ENCODE peak calls at places on chromosomes 3 and 15, in ten cellular contexts. W, K, N, C, D, S, V, F, M and B are unnamed samples.
A peak's percentile ranks its signal among the peaks of the same experiment; 100 is the strongest.

GRCh38 chr3:179750720-179751328 is 98.0 kb downstream of the USP13 start:
- DNase-seq in D (peak; percentile 46), V (no peak), W (no peak), N (peak; percentile 14), C (peak; percentile 18), F (no peak), M (no peak), S (no peak), K (no peak), B (no peak)

GRCh38 chr3:187368251-187368733 is at the start of gene RTP4:
- DNase-seq in C (no peak), W (peak; percentile 82), V (no peak), D (no peak), M (peak; percentile 74), F (no peak), S (no peak), K (no peak), N (peak; percentile 33), B (no peak)

GRCh38 chr15:62739507-62739906 is 303.0 kb upstream of the TPM1 start:
- DNase-seq in K (no peak), D (no peak), N (peak; percentile 42), V (no peak), S (no peak), C (no peak), M (no peak), W (no peak), F (no peak), B (no peak)

GRCh38 chr15:101115318-101115886 is 136.4 kb downstream of the CHSY1 start:
- DNase-seq in S (no peak), V (no peak), W (no peak), C (no peak), M (no peak), F (no peak), N (no peak), K (no peak), D (no peak), B (peak; percentile 34)

GRCh38 chr3:46663611-46664135 is 29.8 kb downstream of the ALS2CL start:
- DNase-seq in M (peak; percentile 21), F (no peak), D (peak; percentile 53), K (peak; percentile 59), C (peak; percentile 19), V (no peak), N (no peak), S (peak; percentile 53), W (no peak), B (peak; percentile 33)

GRCh38 chr3:41267975-41268640 is 68.8 kb downstream of the CTNNB1 start:
- DNase-seq in S (no peak), C (no peak), N (peak; percentile 93), F (no peak), D (no peak), W (no peak), V (peak; percentile 82), K (no peak), M (no peak), B (no peak)

GRCh38 chr3:15983232-15983631 is 185.5 kb upstream of the ANKRD28 start:
- DNase-seq in S (no peak), V (peak; percentile 67), K (no peak), F (no peak), C (no peak), W (no peak), M (no peak), D (no peak), N (peak; percentile 95), B (no peak)

GRCh38 chr3:179432021-179432420 is 19.2 kb downstream of the GNB4 start:
- DNase-seq in D (no peak), M (no peak), V (no peak), W (peak; percentile 40), N (no peak), C (no peak), F (no peak), K (no peak), S (no peak), B (no peak)

GRCh38 chr3:32685604-32686185 is 707 bp downstream of the CNOT10 start:
- DNase-seq in N (no peak), W (no peak), D (no peak), K (no peak), F (no peak), C (no peak), M (peak; percentile 41), V (no peak), S (no peak), B (no peak)

GRCh38 chr3:107524214-107525100 is 1.7 kb downstream of the BBX start:
- DNase-seq in N (peak; percentile 45), V (no peak), D (peak; percentile 76), K (peak; percentile 77), S (peak; percentile 51), M (peak; percentile 68), W (no peak), C (peak; percentile 70), F (peak; percentile 31), B (peak; percentile 67)

DNA sequence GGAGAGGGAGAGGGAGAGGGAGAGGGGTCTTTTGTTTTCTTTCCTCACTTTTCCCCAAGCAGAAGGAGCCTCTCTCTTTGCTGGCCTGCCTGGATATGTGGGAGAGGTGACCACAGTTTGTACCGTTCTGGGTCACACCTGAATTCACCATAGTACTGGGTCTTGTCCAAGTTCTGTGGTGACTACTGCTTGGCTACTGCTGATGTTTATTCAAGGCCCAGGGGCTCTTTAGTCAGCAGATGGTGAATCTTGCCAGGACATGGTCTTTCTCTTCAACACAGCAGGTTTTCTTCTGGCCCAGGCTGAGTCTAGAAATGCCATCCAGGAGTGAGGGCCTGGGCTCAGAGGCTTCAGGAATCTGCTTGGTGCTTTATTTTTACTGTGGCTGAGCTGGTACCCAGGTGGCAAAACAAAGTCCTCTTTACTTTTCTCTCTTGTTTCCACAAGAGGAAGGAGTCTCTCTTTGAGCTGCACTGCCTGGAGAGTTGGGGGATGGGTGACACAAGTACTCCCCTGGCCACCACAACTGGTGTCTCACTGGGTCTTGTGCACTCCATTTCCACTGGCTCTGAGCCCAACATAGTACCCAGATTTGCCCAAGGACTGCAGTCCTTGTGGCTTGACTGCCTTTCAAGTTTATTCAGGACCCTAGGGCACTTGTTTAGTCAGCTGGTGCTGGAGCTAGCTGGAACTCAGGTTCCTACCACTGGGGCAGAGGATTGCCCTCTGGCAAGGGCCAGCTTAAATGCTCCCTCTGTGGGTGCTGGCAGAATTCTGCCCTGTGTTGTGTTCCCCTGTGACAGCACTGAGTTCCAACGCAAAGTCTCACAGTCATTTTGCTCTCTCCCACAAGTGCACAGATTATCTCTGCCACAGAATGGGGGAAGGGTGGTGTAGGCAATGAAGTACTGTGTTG is 16.8 kb upstream of the CCNDBP1 start:
- DNase-seq in D (no peak), M (no peak), F (no peak), W (no peak), C (no peak), N (no peak), V (no peak), S (no peak), K (no peak), B (no peak)
- TF ChIP-seq CTCF in D (no peak), M (no peak), F (no peak), W (no peak), C (no peak), N (no peak), V (no peak), S (no peak), K (no peak), B (no peak)

DNA sequence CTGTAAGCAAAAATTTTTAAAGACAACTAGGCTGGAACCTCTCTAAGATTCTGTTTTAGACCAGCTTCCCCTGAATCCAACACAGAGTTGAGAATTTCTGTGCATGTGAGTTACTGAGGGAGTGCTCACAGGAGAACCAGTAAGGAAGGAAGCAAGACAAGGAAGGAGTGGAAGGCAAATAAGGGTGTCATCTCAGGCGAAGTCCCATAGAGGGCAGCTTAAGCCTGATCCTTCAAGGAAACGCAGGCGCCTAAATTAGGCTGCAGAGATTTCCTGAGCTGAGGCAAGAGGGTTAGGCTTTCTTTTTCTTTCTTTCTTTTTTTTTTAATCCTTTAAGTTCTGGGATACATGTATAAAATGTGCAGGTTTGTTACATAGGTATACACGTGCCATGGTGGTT is 36.2 kb upstream of the COL6A6 start:
- DNase-seq in N (no peak), F (peak; percentile 3), M (no peak), V (peak; percentile 12), S (peak; percentile 61), W (no peak), C (peak; percentile 26), K (no peak), D (peak; percentile 75), B (peak; percentile 15)
- TF ChIP-seq CTCF in N (peak; percentile 47), F (peak; percentile 59), M (no peak), V (peak; percentile 6), S (peak; percentile 72), W (peak; percentile 5), C (peak; percentile 38), K (no peak), D (peak; percentile 63), B (peak; percentile 46)

DNA sequence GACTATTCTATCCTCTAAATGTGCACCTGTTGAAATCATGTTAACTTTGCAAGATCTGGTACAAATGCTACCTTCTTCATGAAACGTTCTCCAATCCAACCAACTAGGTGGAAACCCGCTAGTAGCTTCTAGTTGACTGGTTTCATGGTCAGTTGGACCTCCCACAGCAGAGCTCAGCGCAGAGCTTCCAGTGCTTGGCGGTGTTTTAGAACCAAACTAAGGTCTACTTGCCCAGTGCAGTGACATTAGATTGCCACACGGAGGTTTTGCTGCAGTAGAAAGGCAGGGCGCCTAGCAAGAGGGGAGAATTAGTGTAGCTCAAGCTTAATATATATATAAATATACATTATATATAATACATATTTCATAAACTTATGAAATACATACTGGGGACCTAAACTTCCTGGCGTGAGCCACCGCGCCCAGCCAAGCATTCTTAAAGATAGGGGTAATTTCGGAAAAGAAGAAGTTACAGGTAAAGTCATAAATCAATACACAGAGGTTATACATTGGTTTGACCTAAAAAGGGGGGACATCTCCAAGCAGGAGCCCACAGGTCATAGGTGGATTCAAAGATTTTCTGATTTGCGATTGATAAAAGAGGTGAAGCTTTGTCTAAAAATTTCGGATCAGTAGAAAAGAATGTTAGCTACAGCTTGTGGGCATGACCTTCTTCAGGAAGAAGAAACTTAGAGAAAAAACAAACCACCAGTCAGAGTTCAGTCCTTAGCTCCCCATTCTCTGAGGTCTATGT is 2.0 kb upstream of the OXSR1 start:
- DNase-seq in V (no peak), C (no peak), M (no peak), W (no peak), K (no peak), F (no peak), D (peak; percentile 32), N (no peak), S (peak; percentile 37), B (no peak)
- TF ChIP-seq CTCF in V (no peak), C (no peak), M (no peak), W (no peak), K (peak; percentile 10), F (peak; percentile 23), D (peak; percentile 9), N (no peak), S (peak; percentile 38), B (no peak)

GRCh38 chr3:113169876-113170452 is 41.4 kb upstream of the BOC start:
- DNase-seq in D (peak; percentile 23), K (no peak), V (no peak), C (no peak), S (no peak), M (no peak), N (no peak), F (no peak), W (no peak), B (no peak)

GRCh38 chr3:113179235-113179829 is 32.0 kb upstream of the BOC start:
- DNase-seq in N (no peak), V (no peak), F (no peak), K (no peak), W (no peak), C (no peak), D (no peak), M (no peak), S (no peak), B (peak; percentile 15)

GRCh38 chr3:113173102-113173501 is 38.3 kb upstream of the BOC start:
- DNase-seq in M (no peak), S (no peak), C (no peak), D (no peak), F (no peak), K (no peak), W (no peak), V (no peak), N (no peak), B (no peak)

GRCh38 chr3:113174806-113175490 is 36.4 kb upstream of the BOC start:
- DNase-seq in N (no peak), K (no peak), W (no peak), V (no peak), F (no peak), M (no peak), D (no peak), C (no peak), S (no peak), B (no peak)
- TF ChIP-seq CTCF in N (no peak), K (no peak), W (no peak), V (no peak), F (no peak), M (no peak), D (no peak), C (no peak), S (no peak), B (no peak)